ENCODE peak calls at places on chromosomes 4 and X, in eight cellular contexts. N is NCI-H2081, A is iris pigment epithelial cell, E is posterior cingulate gyrus, L is sigmoid colon, I is HEK293T, H is GDM1, O is NCI-H2107. D is an unnamed sample.

GRCh38 chr4:79663157-79663556 is 255.1 kb upstream of the GK2 start:
- DNase-seq in N (no peak), A (no peak), E (no peak), L (no peak), I (no peak), H (no peak), O (no peak), D (no peak)

GRCh38 chr4:127849505-127850234 is 31.0 kb upstream of the PLK4 start:
- DNase-seq in N (no peak), A (no peak), E (no peak), L (no peak), I (no peak), H (no peak), O (no peak), D (no peak)

GRCh38 chrX:39850630-39851152 is 247.1 kb downstream of the BCOR start:
- DNase-seq in N (no peak), A (peak; percentile 29), E (no peak), L (no peak), I (no peak), H (peak; percentile 22), O (no peak), D (no peak)

GRCh38 chr4:5971077-5971447 is 47.2 kb downstream of the C4orf50 start:
- DNase-seq in N (no peak), A (no peak), E (peak; percentile 8), L (peak; percentile 54), I (no peak), H (no peak), O (no peak), D (peak; percentile 92)

GRCh38 chr4:24889991-24890390 is 22.9 kb downstream of the CCDC149 start:
- DNase-seq in N (no peak), A (peak; percentile 8), E (no peak), L (peak; percentile 0), I (no peak), H (no peak), O (no peak), D (no peak)

GRCh38 chr4:8818063-8818881 is 53.4 kb downstream of the HMX1 start:
- DNase-seq in N (no peak), A (no peak), E (no peak), L (peak; percentile 40), I (no peak), H (no peak), O (no peak), D (no peak)

GRCh38 chr4:101191302-101192098 is 155.8 kb downstream of the PPP3CA start:
- DNase-seq in N (no peak), A (peak; percentile 85), E (peak; percentile 25), L (peak; percentile 91), I (no peak), H (no peak), O (no peak), D (peak; percentile 92)

GRCh38 chr4:94274912-94275311 is 67.2 kb downstream of the SMARCAD1 start:
- DNase-seq in N (no peak), A (peak; percentile 45), E (no peak), L (no peak), I (no peak), H (no peak), O (no peak), D (no peak)

GRCh38 chr4:181944527-181944926 is 298.7 kb upstream of the TENM3 start:
- DNase-seq in N (no peak), A (no peak), E (no peak), L (no peak), I (no peak), H (no peak), O (no peak), D (no peak)

GRCh38 chr4:73777612-73778011 is 37.2 kb downstream of the CXCL8 start:
- DNase-seq in N (no peak), A (peak; percentile 65), E (no peak), L (no peak), I (no peak), H (no peak), O (no peak), D (peak; percentile 3)

GRCh38 chrX:135480076-135480475 is 40.4 kb upstream of the INTS6L start:
- DNase-seq in N (no peak), A (no peak), E (no peak), L (no peak), I (no peak), H (no peak), O (no peak), D (no peak)

GRCh38 chrX:153775631-153776595 is 4.9 kb upstream of the SRPK3 start:
- DNase-seq in N (no peak), A (no peak), E (peak; percentile 8), L (peak; percentile 45), I (no peak), H (no peak), O (no peak), D (no peak)

GRCh38 chr4:30847157-30847556 is 127.0 kb downstream of the PCDH7 start:
- DNase-seq in N (no peak), A (no peak), E (no peak), L (no peak), I (no peak), H (no peak), O (no peak), D (no peak)

GRCh38 chrX:1164322-1165288 is 47.8 kb downstream of the CRLF2 start:
- DNase-seq in N (no peak), A (no peak), E (no peak), L (peak; percentile 70), I (no peak), H (no peak), O (no peak), D (peak; percentile 17)

GRCh38 chrX:12917753-12918152 is 11.3 kb downstream of the TLR8 start:
- DNase-seq in N (no peak), A (no peak), E (no peak), L (no peak), I (no peak), H (no peak), O (no peak), D (no peak)

GRCh38 chrX:117063224-117063623 is 600.4 kb upstream of the CT83 start:
- DNase-seq in N (no peak), A (no peak), E (no peak), L (no peak), I (no peak), H (no peak), O (no peak), D (no peak)

GRCh38 chr4:177554966-177555574 is 112.8 kb upstream of the AGA start:
- DNase-seq in N (no peak), A (peak; percentile 25), E (no peak), L (no peak), I (peak; percentile 26), H (no peak), O (no peak), D (peak; percentile 14)

GRCh38 chr4:138953962-138954371 is 61.6 kb upstream of the NOCT start:
- DNase-seq in N (no peak), A (peak; percentile 91), E (no peak), L (no peak), I (no peak), H (no peak), O (no peak), D (no peak)

GRCh38 chrX:47581731-47582647 is at the start of gene TIMP1:
- DNase-seq in N (no peak), A (peak; percentile 96), E (peak; percentile 46), L (peak; percentile 97), I (peak; percentile 83), H (peak; percentile 93), O (peak; percentile 62), D (peak; percentile 69)

GRCh38 chrX:125103693-125104092 is 216.0 kb upstream of the TEX13C start:
- DNase-seq in N (no peak), A (no peak), E (no peak), L (no peak), I (no peak), H (no peak), O (no peak), D (no peak)

GRCh38 chr4:39046243-39046642 is 14.0 kb upstream of the TMEM156 start:
- DNase-seq in N (no peak), A (peak; percentile 91), E (no peak), L (no peak), I (no peak), H (no peak), O (no peak), D (no peak)

GRCh38 chrX:70030242-70030823 is 19.4 kb downstream of the AWAT2 start:
- DNase-seq in N (peak; percentile 32), A (peak; percentile 45), E (no peak), L (no peak), I (peak; percentile 77), H (peak; percentile 36), O (peak; percentile 30), D (peak; percentile 46)

GRCh38 chrX:2627272-2627867 is 63.7 kb upstream of the CD99 start:
- DNase-seq in N (no peak), A (peak; percentile 42), E (no peak), L (no peak), I (peak; percentile 34), H (no peak), O (no peak), D (peak; percentile 35)